ENCODE peak calls at places on chromosome 13, in five cellular contexts. B, Q, M, W and E are unnamed samples.

GRCh38 chr13:98188544-98189166 is 11.6 kb upstream of the RNF113B start:
- DNase-seq in Q (no peak), B (no peak), W (no peak), M (no peak), E (no peak)

GRCh38 chr13:92164822-92165221 is 766.4 kb downstream of the GPC5 start:
- DNase-seq in Q (no peak), M (no peak), B (no peak), W (no peak), E (no peak)

GRCh38 chr13:43331676-43332075 is 308.3 kb downstream of the DNAJC15 start:
- DNase-seq in M (no peak), Q (no peak), B (no peak), W (peak; percentile 24), E (no peak)

GRCh38 chr13:41465215-41465907 is 8.0 kb downstream of the RGCC start:
- DNase-seq in M (peak; percentile 77), B (peak; percentile 66), W (no peak), Q (peak; percentile 72), E (peak; percentile 23)

GRCh38 chr13:40109324-40109958 is 454.0 kb downstream of the COG6 start:
- DNase-seq in B (no peak), Q (no peak), M (no peak), W (no peak), E (peak; percentile 88)

GRCh38 chr13:60699636-60700035 is 302.6 kb downstream of the TDRD3 start:
- DNase-seq in Q (no peak), W (no peak), M (no peak), B (no peak), E (no peak)

GRCh38 chr13:77022341-77022740 is 4.6 kb downstream of the FBXL3 start:
- DNase-seq in Q (no peak), M (no peak), B (no peak), W (no peak), E (no peak)

GRCh38 chr13:98873377-98874028 is 104.4 kb downstream of the DOCK9 start:
- DNase-seq in B (no peak), W (no peak), Q (no peak), M (no peak), E (no peak)

GRCh38 chr13:40665061-40665753 is 1.2 kb downstream of the FOXO1 start:
- DNase-seq in Q (peak; percentile 68), W (peak; percentile 59), M (peak; percentile 80), B (no peak), E (peak; percentile 24)

GRCh38 chr13:36362251-36362650 is 16.1 kb upstream of the SPART start:
- DNase-seq in W (no peak), M (no peak), Q (no peak), B (no peak), E (peak; percentile 74)

GRCh38 chr13:110989331-110989730 is 74.5 kb upstream of the ANKRD10 start:
- DNase-seq in B (no peak), W (no peak), Q (no peak), M (no peak), E (no peak)

GRCh38 chr13:45121421-45121820 is 1.1 kb downstream of the GTF2F2 start:
- DNase-seq in W (peak; percentile 36), B (no peak), Q (no peak), M (no peak), E (peak; percentile 20)

GRCh38 chr13:98301721-98302120 is 124.7 kb upstream of the RNF113B start:
- DNase-seq in B (no peak), W (no peak), M (no peak), Q (no peak), E (no peak)

GRCh38 chr13:73984949-73985691 is 149.1 kb downstream of the KLF12 start:
- DNase-seq in W (no peak), M (peak; percentile 68), Q (no peak), B (no peak), E (no peak)

GRCh38 chr13:42610623-42611022 is 36.7 kb downstream of the TNFSF11 start:
- DNase-seq in B (no peak), Q (no peak), M (no peak), W (no peak), E (no peak)

GRCh38 chr13:20847298-20847697 is 55.2 kb downstream of the XPO4 start:
- DNase-seq in M (no peak), Q (no peak), B (no peak), W (no peak), E (no peak)

GRCh38 chr13:25961294-25961693 is 90.5 kb downstream of the SHISA2 start:
- DNase-seq in M (no peak), W (no peak), Q (no peak), B (no peak), E (no peak)

GRCh38 chr13:101424381-101425155 is 8.3 kb upstream of the NALCN start:
- DNase-seq in B (no peak), M (no peak), W (no peak), Q (no peak), E (no peak)

GRCh38 chr13:69565334-69565733 is 542.3 kb upstream of the ATXN8OS start:
- DNase-seq in B (no peak), W (peak; percentile 56), Q (no peak), M (no peak), E (no peak)

DNA sequence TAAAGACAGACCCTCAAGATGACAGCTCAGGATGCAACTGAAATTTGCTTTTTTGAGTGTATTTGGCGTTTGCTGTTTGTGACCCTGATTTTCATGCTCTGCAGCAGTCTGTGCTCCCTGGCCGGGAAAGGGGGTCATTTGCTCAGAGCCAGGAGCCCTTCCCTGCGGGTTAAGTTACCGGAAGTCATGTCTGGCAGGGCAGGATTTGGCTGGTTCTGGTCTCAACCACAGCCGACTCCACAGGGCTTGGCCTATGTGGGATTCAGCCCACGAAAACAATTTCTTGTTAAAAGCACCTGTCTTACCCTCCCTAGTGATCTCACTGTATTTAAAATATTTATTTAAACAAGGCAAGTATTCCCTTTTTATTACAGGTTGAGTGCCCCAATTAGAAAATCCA is 22.6 kb downstream of the MCF2L start:
- DNase-seq in B (no peak), M (no peak), W (no peak), Q (no peak), E (no peak)
- H3K27ac ChIP-seq in B (no peak overlapping the region), M (no peak overlapping the region), W (no peak overlapping the region), Q (no peak overlapping the region), E (no peak overlapping the region)

DNA sequence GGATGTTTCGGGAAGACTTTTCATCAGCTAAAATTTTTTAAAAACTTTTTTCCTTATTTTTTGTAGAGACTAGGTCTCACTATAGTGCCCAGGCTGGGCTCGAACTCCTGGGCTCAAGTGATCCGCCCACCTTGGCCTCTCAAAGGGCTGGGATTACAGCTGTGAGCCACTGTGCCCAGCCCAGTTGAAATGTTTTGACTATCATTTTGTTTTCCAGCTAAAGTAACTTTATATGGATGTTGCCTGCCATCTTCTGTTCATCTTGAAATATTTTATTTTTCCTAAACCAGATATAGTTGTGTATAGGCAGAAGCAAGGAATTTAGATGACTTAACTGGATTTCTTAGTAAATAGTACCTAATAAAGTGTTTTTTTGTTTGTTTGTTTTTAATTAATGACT is 7.0 kb downstream of the CAB39L start:
- DNase-seq in Q (peak; percentile 67), M (no peak), B (no peak), W (no peak), E (no peak)
- TF ChIP-seq CTCF in Q (no peak), M (peak; percentile 22), B (peak; percentile 50), W (no peak), E (no peak)

GRCh38 chr13:32850311-32851052 is 165.7 kb upstream of the KL start:
- DNase-seq in Q (no peak), M (no peak), W (no peak), B (no peak), E (no peak)
- H3K27ac ChIP-seq in Q (no peak overlapping the region), M (no peak overlapping the region), W (no peak overlapping the region), B (no peak overlapping the region), E (no peak overlapping the region)

GRCh38 chr13:96020155-96020575 is 33.0 kb downstream of the UGGT2 start:
- DNase-seq in B (no peak), W (peak; percentile 79), Q (no peak), M (no peak), E (peak; percentile 50)
- TF ChIP-seq CTCF in B (peak; percentile 30), W (peak; percentile 73), Q (peak; percentile 63), M (peak; percentile 55), E (peak; percentile 46)

DNA sequence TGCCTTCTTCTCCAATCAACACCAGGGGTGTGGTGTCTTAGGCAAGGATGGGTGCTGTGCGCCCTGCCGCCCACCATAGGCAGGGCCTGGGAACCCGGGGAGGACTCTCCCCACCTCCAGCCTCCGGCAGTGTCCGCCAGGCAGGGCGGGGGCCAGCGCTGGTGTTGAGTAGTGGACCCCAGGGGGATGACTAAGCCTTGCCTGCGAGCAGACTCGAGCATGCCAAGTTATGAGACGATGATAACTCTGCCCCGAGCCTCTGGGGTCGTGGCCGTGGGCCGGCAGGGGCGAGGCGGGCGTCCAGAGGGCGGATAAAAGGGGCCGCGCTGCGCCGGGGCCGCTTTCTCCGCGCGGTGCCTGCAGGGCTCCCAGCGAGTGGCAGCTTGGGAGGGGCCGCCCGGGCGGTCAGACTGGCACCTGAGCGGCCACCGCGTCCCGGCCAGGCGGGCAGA is at the start of gene MEDAG:
- DNase-seq in B (peak; percentile 76), M (peak; percentile 67), W (no peak), Q (peak; percentile 92), E (no peak)
- H3K27ac ChIP-seq in B (peak within 1 kb of the TSS; percentile 98), M (peak within 1 kb of the TSS; percentile 47), W (no peak within 1 kb of the TSS), Q (peak within 1 kb of the TSS; percentile 64), E (no peak within 1 kb of the TSS)